ENCODE peak calls at places on chromosomes 12 and 14, in six cellular contexts. One of them, this sample, is unnamed.

GRCh38 chr12:47734725-47735480 is 9.6 kb upstream of the ENDOU start:
- DNase-seq in tibial nerve: no peak
- DNase-seq in progenitor cell of endocrine pancreas: no peak
- DNase-seq in dorsolateral prefrontal cortex: peak
- DNase-seq in left ventricle myocardium inferior: peak
- DNase-seq in GM20000: no peak
- DNase-seq in this sample: no peak

GRCh38 chr14:59829941-59830734 is 40.4 kb downstream of the RTN1 start:
- DNase-seq in tibial nerve: no peak
- DNase-seq in progenitor cell of endocrine pancreas: no peak
- DNase-seq in dorsolateral prefrontal cortex: no peak
- DNase-seq in left ventricle myocardium inferior: no peak
- DNase-seq in GM20000: no peak
- DNase-seq in this sample: no peak

GRCh38 chr14:42687421-42687820 is 1080.7 kb downstream of the LRFN5 start:
- DNase-seq in tibial nerve: no peak
- DNase-seq in progenitor cell of endocrine pancreas: no peak
- DNase-seq in dorsolateral prefrontal cortex: no peak
- DNase-seq in left ventricle myocardium inferior: no peak
- DNase-seq in GM20000: no peak
- DNase-seq in this sample: no peak

GRCh38 chr14:103533137-103533998 is 4.4 kb downstream of the TRMT61A start:
- DNase-seq in tibial nerve: no peak
- DNase-seq in progenitor cell of endocrine pancreas: no peak
- DNase-seq in dorsolateral prefrontal cortex: no peak
- DNase-seq in left ventricle myocardium inferior: no peak
- DNase-seq in GM20000: no peak
- DNase-seq in this sample: no peak

GRCh38 chr14:60183724-60184596 is 18.8 kb upstream of the DHRS7 start:
- DNase-seq in tibial nerve: no peak
- DNase-seq in progenitor cell of endocrine pancreas: no peak
- DNase-seq in dorsolateral prefrontal cortex: no peak
- DNase-seq in left ventricle myocardium inferior: no peak
- DNase-seq in GM20000: no peak
- DNase-seq in this sample: no peak

GRCh38 chr14:24789277-24789832 is 155.4 kb upstream of the GZMB start:
- DNase-seq in tibial nerve: no peak
- DNase-seq in progenitor cell of endocrine pancreas: no peak
- DNase-seq in dorsolateral prefrontal cortex: no peak
- DNase-seq in left ventricle myocardium inferior: no peak
- DNase-seq in GM20000: no peak
- DNase-seq in this sample: no peak

GRCh38 chr12:3078086-3078820 is 1.1 kb downstream of the TSPAN9 start:
- DNase-seq in tibial nerve: no peak
- DNase-seq in progenitor cell of endocrine pancreas: no peak
- DNase-seq in dorsolateral prefrontal cortex: no peak
- DNase-seq in left ventricle myocardium inferior: no peak
- DNase-seq in GM20000: no peak
- DNase-seq in this sample: no peak

GRCh38 chr12:104294845-104295674 is 8.5 kb upstream of the EID3 start:
- DNase-seq in tibial nerve: no peak
- DNase-seq in progenitor cell of endocrine pancreas: no peak
- DNase-seq in dorsolateral prefrontal cortex: no peak
- DNase-seq in left ventricle myocardium inferior: no peak
- DNase-seq in GM20000: no peak
- DNase-seq in this sample: no peak

GRCh38 chr12:4962539-4963486 is 53.1 kb downstream of the KCNA1 start:
- DNase-seq in tibial nerve: no peak
- DNase-seq in progenitor cell of endocrine pancreas: no peak
- DNase-seq in dorsolateral prefrontal cortex: no peak
- DNase-seq in left ventricle myocardium inferior: no peak
- DNase-seq in GM20000: no peak
- DNase-seq in this sample: no peak

GRCh38 chr12:72346331-72346944 is 74.3 kb downstream of the TRHDE start:
- DNase-seq in tibial nerve: peak
- DNase-seq in progenitor cell of endocrine pancreas: peak
- DNase-seq in dorsolateral prefrontal cortex: peak
- DNase-seq in left ventricle myocardium inferior: no peak
- DNase-seq in GM20000: peak
- DNase-seq in this sample: no peak

GRCh38 chr14:42378274-42378673 is 771.6 kb downstream of the LRFN5 start:
- DNase-seq in tibial nerve: no peak
- DNase-seq in progenitor cell of endocrine pancreas: no peak
- DNase-seq in dorsolateral prefrontal cortex: no peak
- DNase-seq in left ventricle myocardium inferior: no peak
- DNase-seq in GM20000: no peak
- DNase-seq in this sample: no peak

GRCh38 chr12:112839386-112839972 is 47.9 kb downstream of the RPH3A start:
- DNase-seq in tibial nerve: no peak
- DNase-seq in progenitor cell of endocrine pancreas: no peak
- DNase-seq in dorsolateral prefrontal cortex: no peak
- DNase-seq in left ventricle myocardium inferior: no peak
- DNase-seq in GM20000: no peak
- DNase-seq in this sample: no peak

GRCh38 chr14:54498095-54498531 is 9.3 kb upstream of the GMFB start:
- DNase-seq in tibial nerve: no peak
- DNase-seq in progenitor cell of endocrine pancreas: no peak
- DNase-seq in dorsolateral prefrontal cortex: no peak
- DNase-seq in left ventricle myocardium inferior: no peak
- DNase-seq in GM20000: no peak
- DNase-seq in this sample: no peak

GRCh38 chr12:11991604-11992003 is 79.1 kb upstream of the BCL2L14 start:
- DNase-seq in tibial nerve: no peak
- DNase-seq in progenitor cell of endocrine pancreas: no peak
- DNase-seq in dorsolateral prefrontal cortex: no peak
- DNase-seq in left ventricle myocardium inferior: no peak
- DNase-seq in GM20000: no peak
- DNase-seq in this sample: no peak

GRCh38 chr14:89909586-89909985 is 44.9 kb downstream of the EFCAB11 start:
- DNase-seq in tibial nerve: no peak
- DNase-seq in progenitor cell of endocrine pancreas: no peak
- DNase-seq in dorsolateral prefrontal cortex: no peak
- DNase-seq in left ventricle myocardium inferior: no peak
- DNase-seq in GM20000: no peak
- DNase-seq in this sample: no peak

GRCh38 chr14:99360774-99361595 is 89.0 kb upstream of the BCL11B start:
- DNase-seq in tibial nerve: no peak
- DNase-seq in progenitor cell of endocrine pancreas: no peak
- DNase-seq in dorsolateral prefrontal cortex: no peak
- DNase-seq in left ventricle myocardium inferior: no peak
- DNase-seq in GM20000: no peak
- DNase-seq in this sample: no peak

DNA sequence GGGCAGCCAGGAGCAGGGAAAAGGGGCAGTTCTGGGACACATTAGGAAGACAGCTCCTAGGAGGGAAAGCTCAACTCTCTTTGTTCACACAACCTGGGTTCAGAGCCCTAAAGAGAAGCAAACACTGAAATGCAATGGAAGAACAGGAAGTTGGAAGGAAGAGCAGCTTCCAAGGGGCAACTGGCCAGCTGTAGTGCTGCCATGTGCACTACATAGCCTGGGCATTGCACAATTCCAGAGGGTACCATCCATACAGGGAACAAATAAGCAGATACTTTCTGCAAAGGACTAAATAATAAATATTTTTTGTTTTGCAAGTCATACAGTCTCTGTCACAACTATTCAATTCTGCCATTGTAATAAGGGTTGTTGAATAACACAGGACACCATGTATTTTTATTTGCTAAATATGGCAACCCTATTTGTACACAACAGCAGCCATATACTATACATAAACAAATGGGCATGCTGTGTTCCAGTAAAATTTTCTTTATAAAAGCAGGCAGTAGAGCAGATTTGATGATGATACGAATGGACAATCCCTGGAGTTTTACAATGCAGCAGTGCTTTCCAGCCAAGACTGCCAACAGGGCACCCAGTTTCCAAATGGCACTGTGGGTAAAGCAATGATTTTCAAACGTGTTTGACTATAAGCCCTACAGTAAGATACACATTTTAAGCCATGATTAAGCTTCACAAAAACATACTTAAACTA is 282.9 kb downstream of the NUAK1 start:
- DNase-seq in tibial nerve: no peak
- DNase-seq in progenitor cell of endocrine pancreas: no peak
- DNase-seq in dorsolateral prefrontal cortex: no peak
- DNase-seq in left ventricle myocardium inferior: no peak
- DNase-seq in GM20000: no peak
- DNase-seq in this sample: no peak
- TF ChIP-seq CTCF in tibial nerve: no peak
- TF ChIP-seq CTCF in progenitor cell of endocrine pancreas: no peak
- TF ChIP-seq CTCF in dorsolateral prefrontal cortex: no peak
- TF ChIP-seq CTCF in left ventricle myocardium inferior: no peak
- TF ChIP-seq CTCF in GM20000: no peak
- TF ChIP-seq CTCF in this sample: no peak

DNA sequence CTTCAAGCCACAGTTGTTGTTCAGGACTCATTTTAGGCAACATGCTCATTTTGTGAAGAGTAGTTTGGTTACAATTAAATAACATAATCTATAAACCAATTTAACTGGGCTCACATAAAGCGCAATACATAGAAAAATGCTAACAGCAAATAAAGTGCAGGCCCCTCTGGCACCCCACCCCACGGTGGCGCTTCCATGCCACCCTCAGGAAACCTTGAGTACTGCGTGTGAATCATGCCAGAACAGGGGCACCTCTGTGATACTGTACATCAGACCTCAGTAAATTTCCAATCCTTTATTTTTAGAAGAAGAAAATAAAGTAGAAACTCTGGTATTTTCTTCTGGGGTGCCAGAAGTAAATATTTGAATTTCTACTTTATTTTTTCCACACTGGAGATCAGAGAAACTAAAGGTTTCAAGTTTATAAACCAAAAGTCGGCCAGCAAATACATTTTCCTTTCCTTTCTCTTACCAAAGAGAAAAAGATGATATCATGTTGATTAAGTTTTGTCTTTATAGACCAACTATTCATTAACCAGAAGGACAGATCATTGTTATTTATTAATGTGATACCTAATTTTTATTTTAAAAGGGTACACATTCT is 316.8 kb downstream of the PAWR start:
- DNase-seq in tibial nerve: no peak
- DNase-seq in progenitor cell of endocrine pancreas: peak
- DNase-seq in dorsolateral prefrontal cortex: no peak
- DNase-seq in left ventricle myocardium inferior: no peak
- DNase-seq in GM20000: peak
- DNase-seq in this sample: no peak
- TF ChIP-seq CTCF in tibial nerve: peak
- TF ChIP-seq CTCF in progenitor cell of endocrine pancreas: peak
- TF ChIP-seq CTCF in dorsolateral prefrontal cortex: peak
- TF ChIP-seq CTCF in left ventricle myocardium inferior: peak
- TF ChIP-seq CTCF in GM20000: peak
- TF ChIP-seq CTCF in this sample: no peak

DNA sequence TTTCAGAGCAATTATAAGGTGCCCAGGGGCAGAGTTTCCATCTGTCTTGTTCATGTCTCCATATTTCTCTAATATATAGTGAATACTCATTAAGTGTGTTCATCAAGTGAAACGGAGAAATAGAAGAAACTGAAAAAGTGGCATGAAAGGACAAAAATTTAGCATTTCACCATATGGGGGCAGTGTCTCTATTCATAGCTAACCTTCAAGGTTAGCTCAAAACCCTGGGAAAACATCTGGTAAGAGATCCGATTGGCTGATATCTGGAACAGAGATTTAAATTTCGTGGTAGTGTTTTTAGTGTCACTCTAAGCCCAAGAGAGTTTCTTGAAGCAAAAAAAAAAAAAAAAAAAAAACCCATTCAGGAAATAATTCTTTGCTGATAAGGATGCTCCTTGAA is 367.5 kb downstream of the DAD1 start:
- DNase-seq in tibial nerve: no peak
- DNase-seq in progenitor cell of endocrine pancreas: no peak
- DNase-seq in dorsolateral prefrontal cortex: no peak
- DNase-seq in left ventricle myocardium inferior: no peak
- DNase-seq in GM20000: peak
- DNase-seq in this sample: no peak
- TF ChIP-seq CTCF in tibial nerve: no peak
- TF ChIP-seq CTCF in progenitor cell of endocrine pancreas: peak
- TF ChIP-seq CTCF in dorsolateral prefrontal cortex: no peak
- TF ChIP-seq CTCF in left ventricle myocardium inferior: no peak
- TF ChIP-seq CTCF in GM20000: no peak
- TF ChIP-seq CTCF in this sample: peak

GRCh38 chr12:124795081-124795948 is 68.3 kb downstream of the SCARB1 start:
- DNase-seq in tibial nerve: no peak
- DNase-seq in progenitor cell of endocrine pancreas: no peak
- DNase-seq in dorsolateral prefrontal cortex: no peak
- DNase-seq in left ventricle myocardium inferior: no peak
- DNase-seq in GM20000: peak
- DNase-seq in this sample: no peak

GRCh38 chr12:124788936-124789555 is 74.6 kb downstream of the SCARB1 start:
- DNase-seq in tibial nerve: no peak
- DNase-seq in progenitor cell of endocrine pancreas: no peak
- DNase-seq in dorsolateral prefrontal cortex: no peak
- DNase-seq in left ventricle myocardium inferior: no peak
- DNase-seq in GM20000: no peak
- DNase-seq in this sample: no peak

GRCh38 chr12:124792961-124793441 is 70.7 kb downstream of the SCARB1 start:
- DNase-seq in tibial nerve: no peak
- DNase-seq in progenitor cell of endocrine pancreas: no peak
- DNase-seq in dorsolateral prefrontal cortex: no peak
- DNase-seq in left ventricle myocardium inferior: no peak
- DNase-seq in GM20000: no peak
- DNase-seq in this sample: no peak

GRCh38 chr12:124792177-124792576 is 71.5 kb downstream of the SCARB1 start:
- DNase-seq in tibial nerve: no peak
- DNase-seq in progenitor cell of endocrine pancreas: no peak
- DNase-seq in dorsolateral prefrontal cortex: no peak
- DNase-seq in left ventricle myocardium inferior: no peak
- DNase-seq in GM20000: no peak
- DNase-seq in this sample: no peak

GRCh38 chr12:124790650-124791400 is 72.8 kb downstream of the SCARB1 start:
- DNase-seq in tibial nerve: no peak
- DNase-seq in progenitor cell of endocrine pancreas: no peak
- DNase-seq in dorsolateral prefrontal cortex: no peak
- DNase-seq in left ventricle myocardium inferior: no peak
- DNase-seq in GM20000: no peak
- DNase-seq in this sample: no peak
- TF ChIP-seq CTCF in tibial nerve: no peak
- TF ChIP-seq CTCF in progenitor cell of endocrine pancreas: no peak
- TF ChIP-seq CTCF in dorsolateral prefrontal cortex: no peak
- TF ChIP-seq CTCF in left ventricle myocardium inferior: no peak
- TF ChIP-seq CTCF in GM20000: no peak
- TF ChIP-seq CTCF in this sample: no peak

DNA sequence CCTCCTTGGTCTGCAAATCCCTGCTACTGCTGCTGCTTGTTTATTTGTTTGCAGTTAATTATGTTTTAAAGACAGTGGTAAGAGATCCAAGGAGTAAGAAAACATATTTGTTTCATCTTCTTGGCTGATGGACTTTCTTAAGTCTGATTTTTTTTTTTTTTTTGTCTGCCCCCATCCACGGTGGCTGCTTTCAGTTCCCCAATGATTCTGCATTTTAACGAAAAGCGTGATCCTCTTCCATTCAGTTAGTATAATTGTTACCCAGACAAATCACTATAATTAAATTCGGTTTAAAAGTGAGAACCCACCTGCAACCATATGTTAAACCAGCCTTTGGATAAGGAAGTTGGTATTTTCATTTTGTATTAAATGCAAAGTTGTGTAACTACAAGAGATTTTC is 83.7 kb upstream of the GRIN2B start:
- DNase-seq in tibial nerve: no peak
- DNase-seq in progenitor cell of endocrine pancreas: no peak
- DNase-seq in dorsolateral prefrontal cortex: no peak
- DNase-seq in left ventricle myocardium inferior: no peak
- DNase-seq in GM20000: no peak
- DNase-seq in this sample: no peak
- TF ChIP-seq CTCF in tibial nerve: no peak
- TF ChIP-seq CTCF in progenitor cell of endocrine pancreas: no peak
- TF ChIP-seq CTCF in dorsolateral prefrontal cortex: no peak
- TF ChIP-seq CTCF in left ventricle myocardium inferior: no peak
- TF ChIP-seq CTCF in GM20000: no peak
- TF ChIP-seq CTCF in this sample: no peak

This sample was measured in activated B cell treated with CpG ODN at 0.5 μM for 24 hours.